ENCODE peak calls at places on chromosomes 5 and 9, in eight cellular contexts. B, Q, Y, X, P, N, L and E are unnamed samples.

GRCh38 chr5:14270212-14270702 is 127.1 kb downstream of the TRIO start:
- DNase-seq in B (no peak), Q (no peak), Y (no peak), X (no peak), P (peak), N (peak), L (peak), E (peak)

GRCh38 chr5:65801332-65801731 is 79.3 kb downstream of the NLN start:
- DNase-seq in B (no peak), Q (no peak), Y (no peak), X (no peak), P (no peak), N (peak), L (peak), E (no peak)

GRCh38 chr5:111830333-111830732 is 73.3 kb upstream of the NREP start:
- DNase-seq in B (no peak), Q (no peak), Y (no peak), X (no peak), P (no peak), N (peak), L (peak), E (no peak)

GRCh38 chr5:135208555-135209494 is 174.8 kb upstream of the PITX1 start:
- DNase-seq in B (no peak), Q (no peak), Y (no peak), X (peak), P (no peak), N (peak), L (peak), E (no peak)

GRCh38 chr9:98182069-98182820 is 10.2 kb downstream of the CORO2A start:
- DNase-seq in B (no peak), Q (no peak), Y (no peak), X (peak), P (no peak), N (no peak), L (no peak), E (no peak)

GRCh38 chr9:14400658-14400995 is 86.7 kb upstream of the NFIB start:
- DNase-seq in B (no peak), Q (peak), Y (no peak), X (peak), P (peak), N (peak), L (peak), E (peak)

GRCh38 chr9:130358928-130359327 is 85.8 kb upstream of the ASS1 start:
- DNase-seq in B (no peak), Q (no peak), Y (no peak), X (no peak), P (no peak), N (no peak), L (no peak), E (no peak)

GRCh38 chr5:52945040-52945439 is 44.1 kb upstream of the ITGA2 start:
- DNase-seq in B (no peak), Q (no peak), Y (no peak), X (no peak), P (no peak), N (no peak), L (no peak), E (no peak)

GRCh38 chr5:155794801-155795200 is 532.2 kb upstream of the SGCD start:
- DNase-seq in B (no peak), Q (no peak), Y (no peak), X (no peak), P (no peak), N (peak), L (no peak), E (no peak)

GRCh38 chr9:22446950-22447606 is 454 bp downstream of the DMRTA1 start:
- DNase-seq in B (peak), Q (peak), Y (no peak), X (peak), P (peak), N (peak), L (peak), E (peak)

GRCh38 chr9:95025213-95026170 is 292.0 kb downstream of the FANCC start:
- DNase-seq in B (no peak), Q (peak), Y (no peak), X (peak), P (peak), N (peak), L (peak), E (no peak)

GRCh38 chr9:35813434-35814105 is 1.3 kb downstream of the HINT2 start:
- DNase-seq in B (no peak), Q (no peak), Y (no peak), X (peak), P (peak), N (peak), L (no peak), E (no peak)

GRCh38 chr9:137044502-137045177 is 1.3 kb downstream of the NPDC1 start:
- DNase-seq in B (no peak), Q (no peak), Y (no peak), X (peak), P (no peak), N (no peak), L (no peak), E (no peak)